ENCODE peak calls at places on chromosomes 7 and 10, in nine cellular contexts. Z, F, A, N, L, D, O, W and I are unnamed samples. For H3K4me1, the result is how much of the 10 kb centered on the place peaks cover.

GRCh38 chr10:48636901-48637300 is 32.0 kb upstream of the ARHGAP22 start:
- DNase-seq in A (no peak), L (no peak), Z (no peak), N (no peak), F (no peak), O (no peak), D (no peak), W (no peak), I (no peak)

GRCh38 chr10:66941491-66941890 is 15.7 kb downstream of the LRRTM3 start:
- DNase-seq in Z (no peak), L (no peak), F (no peak), N (no peak), O (no peak), D (no peak), A (no peak), W (no peak), I (no peak)

GRCh38 chr7:108442039-108442568 is 14.1 kb downstream of the NRCAM start:
- DNase-seq in A (peak), O (no peak), F (no peak), D (no peak), N (peak), L (no peak), W (no peak), Z (no peak), I (no peak)

GRCh38 chr7:108137040-108137439 is 6.9 kb upstream of the LAMB4 start:
- DNase-seq in Z (no peak), N (no peak), W (no peak), D (no peak), L (no peak), A (no peak), F (no peak), O (no peak), I (no peak)

GRCh38 chr7:140316165-140316661 is 82.1 kb downstream of the SLC37A3 start:
- DNase-seq in A (peak), D (peak), O (peak), F (peak), L (peak), W (no peak), Z (no peak), N (peak), I (peak)

GRCh38 chr10:73819513-73820093 is 8.2 kb upstream of the NDST2 start:
- DNase-seq in O (no peak), A (no peak), N (no peak), F (peak), L (peak), W (peak), D (peak), Z (no peak), I (no peak)

GRCh38 chr7:66146701-66147100 is 32.1 kb downstream of the CRCP start:
- DNase-seq in D (no peak), W (no peak), L (peak), O (no peak), Z (no peak), A (no peak), N (no peak), F (no peak), I (no peak)

GRCh38 chr10:29858352-29859267 is 200.8 kb downstream of the JCAD start:
- DNase-seq in Z (peak), N (peak), D (peak), L (peak), W (peak), O (peak), A (peak), F (peak), I (no peak)

GRCh38 chr7:157442456-157442855 is 105.7 kb downstream of the DNAJB6 start:
- DNase-seq in Z (peak), D (no peak), O (peak), N (no peak), W (no peak), A (no peak), F (no peak), L (no peak), I (peak)

GRCh38 chr7:52705768-52706167 is 329.7 kb upstream of the POM121L12 start:
- DNase-seq in A (no peak), Z (no peak), O (no peak), L (no peak), N (no peak), F (no peak), W (no peak), D (no peak), I (no peak)

GRCh38 chr10:121088524-121088923 is 237.4 kb downstream of the WDR11 start:
- DNase-seq in W (peak), O (no peak), D (no peak), N (no peak), A (no peak), Z (no peak), F (no peak), L (peak), I (no peak)

GRCh38 chr7:74561898-74562613 is 95.5 kb upstream of the GTF2I start:
- DNase-seq in O (no peak), F (no peak), A (no peak), W (no peak), D (no peak), L (no peak), Z (no peak), N (no peak), I (no peak)

GRCh38 chr10:6202098-6202683 is 541 bp upstream of the PFKFB3 start:
- DNase-seq in D (no peak), W (peak), F (peak), L (no peak), A (no peak), N (no peak), Z (no peak), O (no peak), I (no peak)

GRCh38 chr7:6614941-6615737 is at the start of gene ZNF853:
- DNase-seq in L (no peak), A (no peak), N (no peak), F (no peak), D (peak), O (no peak), Z (no peak), W (peak), I (no peak)

GRCh38 chr10:70940834-70941568 is 52.6 kb upstream of the PCBD1 start:
- DNase-seq in N (no peak), L (peak), D (peak), W (no peak), O (no peak), F (no peak), Z (no peak), A (no peak), I (no peak)

GRCh38 chr10:66999762-67000161 is 73.9 kb downstream of the LRRTM3 start:
- DNase-seq in O (no peak), Z (no peak), W (no peak), F (no peak), A (no peak), D (no peak), N (no peak), L (no peak), I (no peak)

GRCh38 chr10:86261933-86262665 is 104.5 kb downstream of the GRID1 start:
- DNase-seq in A (no peak), O (no peak), Z (peak), L (no peak), D (peak), F (peak), N (peak), W (peak), I (peak)

GRCh38 chr7:150356265-150356897 is 12.2 kb upstream of the REPIN1 start:
- DNase-seq in D (no peak), L (peak), O (no peak), F (peak), W (peak), N (peak), Z (no peak), A (peak), I (no peak)

GRCh38 chr10:102682981-102683380 is 31.2 kb downstream of the ARL3 start:
- DNase-seq in W (no peak), D (no peak), F (no peak), O (no peak), L (no peak), A (no peak), Z (no peak), N (no peak), I (no peak)

GRCh38 chr10:74275755-74276154 is 124.7 kb downstream of the ADK start:
- DNase-seq in O (no peak), A (no peak), Z (no peak), W (no peak), L (no peak), F (no peak), N (no peak), D (no peak), I (no peak)

GRCh38 chr7:45033931-45034290 is 33.9 kb downstream of the CCM2 start:
- DNase-seq in Z (no peak), N (no peak), A (no peak), W (no peak), D (no peak), L (no peak), O (no peak), F (no peak), I (peak)

GRCh38 chr10:80569131-80569895 is 31.6 kb downstream of the SH2D4B start:
- DNase-seq in A (no peak), L (no peak), D (no peak), O (peak), W (no peak), F (no peak), N (no peak), Z (peak), I (no peak)

GRCh38 chr7:2175514-2175913 is 57.2 kb downstream of the MAD1L1 start:
- DNase-seq in D (no peak), N (no peak), A (no peak), L (peak), W (peak), F (no peak), O (peak), Z (peak), I (no peak)

GRCh38 chr10:74419491-74420466 is 268.8 kb downstream of the ADK start:
- DNase-seq in O (no peak), D (no peak), A (peak), L (peak), F (peak), N (peak), Z (no peak), W (peak), I (no peak)

GRCh38 chr7:25982684-25983083 is 169.3 kb upstream of the NFE2L3 start:
- DNase-seq in N (no peak), A (no peak), F (no peak), D (no peak), W (no peak), O (no peak), L (no peak), Z (no peak), I (no peak)

GRCh38 chr10:119238577-119238976 is 31.2 kb downstream of the GRK5 start:
- DNase-seq in L (no peak), Z (no peak), A (no peak), F (no peak), N (no peak), W (no peak), O (no peak), D (no peak), I (no peak)

GRCh38 chr7:155372782-155373358 is 75.2 kb downstream of the INSIG1 start:
- DNase-seq in Z (no peak), N (no peak), O (no peak), L (no peak), D (no peak), F (no peak), A (no peak), W (no peak), I (no peak)

GRCh38 chr7:155423337-155424285 is 34.3 kb upstream of the EN2 start:
- DNase-seq in F (no peak), N (no peak), L (no peak), O (no peak), Z (no peak), W (no peak), D (no peak), A (no peak), I (no peak)

GRCh38 chr10:33073641-33074410 is 115.8 kb upstream of the ITGB1 start:
- DNase-seq in A (no peak), N (no peak), D (no peak), L (peak), F (no peak), Z (peak), O (no peak), W (peak), I (no peak)

GRCh38 chr10:63972949-63973827 is 452.0 kb downstream of the REEP3 start:
- DNase-seq in L (no peak), N (no peak), D (no peak), A (no peak), O (no peak), W (peak), Z (no peak), F (no peak), I (no peak)

GRCh38 chr7:144438759-144439158 is 35.3 kb upstream of the NOBOX start:
- DNase-seq in D (no peak), Z (no peak), A (no peak), F (no peak), L (no peak), O (no peak), N (no peak), W (no peak), I (no peak)

GRCh38 chr10:109633846-109634245 is 289.5 kb downstream of the XPNPEP1 start:
- DNase-seq in L (no peak), A (peak), D (no peak), W (peak), F (no peak), N (no peak), Z (no peak), O (no peak), I (no peak)

GRCh38 chr7:20030915-20031362 is 186.2 kb downstream of the MACC1 start:
- DNase-seq in D (no peak), Z (no peak), A (peak), L (peak), O (no peak), W (no peak), N (no peak), F (no peak), I (no peak)

GRCh38 chr10:35487336-35488034 is 117.7 kb upstream of the GJD4 start:
- DNase-seq in O (no peak), F (no peak), A (no peak), L (no peak), N (no peak), D (no peak), W (no peak), Z (no peak), I (no peak)

GRCh38 chr10:50576995-50577394 is 46.8 kb downstream of the SGMS1 start:
- DNase-seq in W (no peak), N (no peak), D (no peak), L (no peak), F (no peak), A (no peak), Z (no peak), O (no peak), I (no peak)

GRCh38 chr10:124447741-124448466 is 1.9 kb downstream of the NKX1-2 start:
- DNase-seq in L (no peak), N (no peak), O (no peak), F (peak), Z (no peak), D (no peak), A (no peak), W (peak), I (no peak)

GRCh38 chr10:97255512-97256293 is 36.7 kb downstream of the ARHGAP19 start:
- DNase-seq in N (no peak), W (no peak), Z (no peak), F (no peak), L (no peak), A (no peak), O (no peak), D (no peak), I (no peak)

GRCh38 chr7:102318482-102318971 is 31.9 kb downstream of the SH2B2 start:
- DNase-seq in W (no peak), L (peak), A (peak), F (peak), O (no peak), Z (no peak), N (peak), D (no peak), I (peak)

GRCh38 chr7:28328822-28329615 is 83.3 kb upstream of the CREB5 start:
- DNase-seq in W (no peak), O (no peak), F (no peak), N (no peak), L (no peak), Z (no peak), A (no peak), D (no peak), I (no peak)

GRCh38 chr10:31359979-31360378 is 41.0 kb downstream of the ZEB1 start:
- DNase-seq in F (no peak), Z (no peak), L (no peak), W (no peak), N (no peak), A (no peak), D (no peak), O (no peak), I (no peak)

DNA sequence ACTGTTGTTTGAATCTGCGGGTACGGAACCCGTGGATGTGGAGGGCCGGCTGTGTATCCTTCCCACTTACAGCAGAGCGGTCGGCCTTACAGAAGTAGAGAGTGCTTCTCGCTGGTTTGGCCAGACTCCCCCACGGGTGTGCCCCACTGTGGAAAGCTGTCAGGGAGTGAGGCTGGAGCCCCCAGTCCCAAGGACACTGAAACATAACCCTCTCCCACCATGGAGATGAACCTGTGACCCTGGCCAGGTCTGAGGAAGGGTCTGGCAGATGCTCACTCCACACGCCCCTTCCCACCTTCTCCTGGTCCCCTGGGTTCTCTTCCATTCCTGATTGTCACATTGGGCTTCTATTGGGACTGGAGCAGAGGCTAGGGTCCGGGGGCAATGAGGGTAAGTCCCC is 39.6 kb downstream of the TSPAN15 start:
- DNase-seq in D (no peak), F (no peak), O (no peak), L (no peak), N (no peak), Z (no peak), A (no peak), W (no peak), I (no peak)
- H3K4me1 ChIP-seq in D (under half), F (under half), O (under half), L (under half), N (under half), Z (under half), A (under half), W (under half), I (under half)

GRCh38 chr7:134355925-134356324 is 39.2 kb upstream of the SLC35B4 start:
- DNase-seq in N (no peak), O (no peak), Z (no peak), A (no peak), W (no peak), D (peak), L (peak), F (no peak), I (no peak)
- H3K4me3 ChIP-seq in N (no peak), O (no peak), Z (no peak), A (no peak), W (no peak), D (no peak), L (no peak), F (no peak), I (no peak)

DNA sequence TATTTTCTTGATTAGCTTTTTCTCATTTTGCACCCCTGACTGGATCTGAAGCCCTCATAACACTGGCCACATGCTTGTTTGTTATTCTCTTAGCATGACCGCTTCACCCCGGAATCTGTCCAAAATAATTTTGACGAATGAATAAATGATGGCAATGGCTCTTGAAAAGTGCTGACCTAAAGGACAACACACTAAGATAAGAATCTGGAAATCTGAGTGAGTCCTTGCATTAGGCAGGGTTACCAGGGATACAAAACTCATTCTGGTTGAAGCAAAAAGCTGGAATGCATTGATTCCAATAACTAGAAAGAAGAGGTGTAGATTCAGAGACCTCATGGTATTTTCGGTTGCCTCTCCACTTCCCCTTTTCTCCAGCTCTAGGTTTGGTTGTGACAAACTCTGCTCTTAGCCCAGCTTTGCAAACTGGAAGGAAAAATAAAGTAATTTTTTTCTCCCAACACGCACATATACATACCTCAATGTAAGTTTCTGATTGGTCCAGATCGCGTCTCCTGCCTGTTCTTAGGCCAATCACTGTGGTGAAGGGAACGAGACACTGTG is 157.4 kb downstream of the SKIDA1 start:
- DNase-seq in A (no peak), O (no peak), W (no peak), N (no peak), D (no peak), L (no peak), Z (no peak), F (no peak), I (no peak)
- H3K4me1 ChIP-seq in A (half or more), O (under half), W (under half), N (half or more), D (under half), L (under half), Z (under half), F (under half), I (half or more)

GRCh38 chr10:106660550-106660949 is 504.0 kb downstream of the SORCS1 start:
- DNase-seq in Z (no peak), O (no peak), A (no peak), F (no peak), N (no peak), L (no peak), W (no peak), D (no peak), I (no peak)
- H3K4me3 ChIP-seq in Z (no peak), O (no peak), A (no peak), F (no peak), N (no peak), L (no peak), W (no peak), D (no peak), I (no peak)

GRCh38 chr7:135169141-135169935 is 1.2 kb downstream of the CYREN start:
- DNase-seq in A (peak), D (no peak), O (peak), W (peak), N (peak), Z (peak), F (peak), L (peak), I (no peak)
- H3K4me1 ChIP-seq in A (under half), D (under half), O (half or more), W (under half), N (under half), Z (under half), F (under half), L (under half), I (under half)

DNA sequence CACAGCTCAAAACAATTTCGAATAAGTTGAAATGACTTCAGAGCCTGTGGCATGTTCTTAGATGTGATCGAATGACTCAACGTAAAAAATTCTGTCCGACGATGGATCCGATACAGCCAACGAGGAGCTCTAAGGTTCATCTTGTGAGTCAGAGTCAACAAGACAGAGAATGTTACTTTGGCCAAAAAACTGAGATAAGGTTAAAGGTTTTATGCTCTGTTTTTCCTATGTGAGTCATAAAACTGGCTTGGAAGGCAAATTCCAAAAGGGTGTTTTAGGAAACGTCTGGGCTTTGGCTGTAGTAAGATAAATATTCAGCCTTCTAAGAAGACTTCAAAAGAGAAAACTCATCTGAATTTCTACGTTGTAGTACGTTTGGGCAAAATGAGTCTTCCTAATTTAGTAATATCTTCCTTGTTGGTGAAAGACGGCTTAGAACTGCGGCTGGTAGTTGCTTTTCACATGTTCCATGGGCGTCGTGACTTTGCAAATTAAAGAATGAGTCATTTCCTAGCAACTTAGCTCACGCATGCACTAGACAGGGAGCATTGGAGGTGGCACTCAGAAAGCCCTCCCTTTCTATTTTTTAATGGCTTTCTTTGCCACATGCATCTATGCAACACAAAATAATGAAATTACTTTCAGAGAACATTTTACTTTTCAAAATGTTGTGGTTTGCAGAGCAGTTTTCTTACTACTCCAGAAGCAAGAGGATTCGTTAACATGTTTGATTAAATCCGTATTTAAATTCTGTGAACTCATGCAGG is 28.2 kb downstream of the PFKP start:
- DNase-seq in A (peak), W (no peak), L (peak), Z (peak), F (peak), O (peak), D (no peak), N (peak), I (no peak)
- H3K4me3 ChIP-seq in A (no peak), W (no peak), L (no peak), Z (peak), F (peak), O (peak), D (no peak), N (peak), I (no peak)